ENCODE peak calls at places on chromosomes 13 and 19, in seven cellular contexts. One of them, this sample, is unnamed.

GRCh38 chr13:111045170-111045569 is 69.9 kb upstream of the ARHGEF7 start:
- DNase-seq in tibial artery: no peak
- DNase-seq in activated CD4-positive, alpha-beta T cell treated with anti-CD3 and anti-CD28 coated beads, Interleukin-2, amount 50 U/mL, for 1 hour: no peak
- DNase-seq in SK-N-DZ: no peak
- DNase-seq in tibial nerve: no peak
- DNase-seq in RWPE1: no peak
- DNase-seq in dorsolateral prefrontal cortex: no peak
- DNase-seq in this sample: no peak

GRCh38 chr13:111873676-111874178 is 193.2 kb upstream of the SOX1 start:
- DNase-seq in tibial artery: peak
- DNase-seq in activated CD4-positive, alpha-beta T cell treated with anti-CD3 and anti-CD28 coated beads, Interleukin-2, amount 50 U/mL, for 1 hour: no peak
- DNase-seq in SK-N-DZ: no peak
- DNase-seq in tibial nerve: no peak
- DNase-seq in RWPE1: no peak
- DNase-seq in dorsolateral prefrontal cortex: no peak
- DNase-seq in this sample: no peak

GRCh38 chr19:21432590-21432989 is 35.7 kb downstream of the ZNF493 start:
- DNase-seq in tibial artery: no peak
- DNase-seq in activated CD4-positive, alpha-beta T cell treated with anti-CD3 and anti-CD28 coated beads, Interleukin-2, amount 50 U/mL, for 1 hour: no peak
- DNase-seq in SK-N-DZ: no peak
- DNase-seq in tibial nerve: no peak
- DNase-seq in RWPE1: no peak
- DNase-seq in dorsolateral prefrontal cortex: no peak
- DNase-seq in this sample: no peak

GRCh38 chr19:17716309-17716929 is 2.9 kb upstream of the MAP1S start:
- DNase-seq in tibial artery: no peak
- DNase-seq in activated CD4-positive, alpha-beta T cell treated with anti-CD3 and anti-CD28 coated beads, Interleukin-2, amount 50 U/mL, for 1 hour: no peak
- DNase-seq in SK-N-DZ: no peak
- DNase-seq in tibial nerve: no peak
- DNase-seq in RWPE1: no peak
- DNase-seq in dorsolateral prefrontal cortex: no peak
- DNase-seq in this sample: no peak

GRCh38 chr19:55494172-55494761 is 6.0 kb downstream of the SSC5D start:
- DNase-seq in tibial artery: no peak
- DNase-seq in activated CD4-positive, alpha-beta T cell treated with anti-CD3 and anti-CD28 coated beads, Interleukin-2, amount 50 U/mL, for 1 hour: no peak
- DNase-seq in SK-N-DZ: no peak
- DNase-seq in tibial nerve: no peak
- DNase-seq in RWPE1: no peak
- DNase-seq in dorsolateral prefrontal cortex: no peak
- DNase-seq in this sample: no peak

GRCh38 chr13:49246850-49247721 is 639 bp upstream of the CDADC1 start:
- DNase-seq in tibial artery: no peak
- DNase-seq in activated CD4-positive, alpha-beta T cell treated with anti-CD3 and anti-CD28 coated beads, Interleukin-2, amount 50 U/mL, for 1 hour: no peak
- DNase-seq in SK-N-DZ: no peak
- DNase-seq in tibial nerve: no peak
- DNase-seq in RWPE1: no peak
- DNase-seq in dorsolateral prefrontal cortex: no peak
- DNase-seq in this sample: no peak

GRCh38 chr19:58217607-58218391 is 10.9 kb upstream of the ZNF544 start:
- DNase-seq in tibial artery: no peak
- DNase-seq in activated CD4-positive, alpha-beta T cell treated with anti-CD3 and anti-CD28 coated beads, Interleukin-2, amount 50 U/mL, for 1 hour: no peak
- DNase-seq in SK-N-DZ: no peak
- DNase-seq in tibial nerve: no peak
- DNase-seq in RWPE1: no peak
- DNase-seq in dorsolateral prefrontal cortex: no peak
- DNase-seq in this sample: no peak

GRCh38 chr19:19499272-19499995 is 15.9 kb downstream of the TSSK6 start:
- DNase-seq in tibial artery: no peak
- DNase-seq in activated CD4-positive, alpha-beta T cell treated with anti-CD3 and anti-CD28 coated beads, Interleukin-2, amount 50 U/mL, for 1 hour: no peak
- DNase-seq in SK-N-DZ: no peak
- DNase-seq in tibial nerve: no peak
- DNase-seq in RWPE1: no peak
- DNase-seq in dorsolateral prefrontal cortex: no peak
- DNase-seq in this sample: no peak

GRCh38 chr13:107275945-107276614 is 708.1 kb upstream of the ARGLU1 start:
- DNase-seq in tibial artery: no peak
- DNase-seq in activated CD4-positive, alpha-beta T cell treated with anti-CD3 and anti-CD28 coated beads, Interleukin-2, amount 50 U/mL, for 1 hour: no peak
- DNase-seq in SK-N-DZ: no peak
- DNase-seq in tibial nerve: no peak
- DNase-seq in RWPE1: peak
- DNase-seq in dorsolateral prefrontal cortex: no peak
- DNase-seq in this sample: no peak

GRCh38 chr13:97978661-97979450 is 25.4 kb downstream of the IPO5 start:
- DNase-seq in tibial artery: no peak
- DNase-seq in activated CD4-positive, alpha-beta T cell treated with anti-CD3 and anti-CD28 coated beads, Interleukin-2, amount 50 U/mL, for 1 hour: no peak
- DNase-seq in SK-N-DZ: no peak
- DNase-seq in tibial nerve: no peak
- DNase-seq in RWPE1: no peak
- DNase-seq in dorsolateral prefrontal cortex: no peak
- DNase-seq in this sample: no peak

GRCh38 chr19:19382118-19382517 is 23.4 kb upstream of the GATAD2A start:
- DNase-seq in tibial artery: no peak
- DNase-seq in activated CD4-positive, alpha-beta T cell treated with anti-CD3 and anti-CD28 coated beads, Interleukin-2, amount 50 U/mL, for 1 hour: no peak
- DNase-seq in SK-N-DZ: no peak
- DNase-seq in tibial nerve: no peak
- DNase-seq in RWPE1: no peak
- DNase-seq in dorsolateral prefrontal cortex: no peak
- DNase-seq in this sample: no peak

GRCh38 chr19:18668744-18669523 is 14.5 kb upstream of the CRTC1 start:
- DNase-seq in tibial artery: peak
- DNase-seq in activated CD4-positive, alpha-beta T cell treated with anti-CD3 and anti-CD28 coated beads, Interleukin-2, amount 50 U/mL, for 1 hour: no peak
- DNase-seq in SK-N-DZ: no peak
- DNase-seq in tibial nerve: no peak
- DNase-seq in RWPE1: no peak
- DNase-seq in dorsolateral prefrontal cortex: no peak
- DNase-seq in this sample: no peak

GRCh38 chr19:46461537-46461936 is 9.8 kb downstream of the PNMA8A start:
- DNase-seq in tibial artery: no peak
- DNase-seq in activated CD4-positive, alpha-beta T cell treated with anti-CD3 and anti-CD28 coated beads, Interleukin-2, amount 50 U/mL, for 1 hour: no peak
- DNase-seq in SK-N-DZ: no peak
- DNase-seq in tibial nerve: no peak
- DNase-seq in RWPE1: peak
- DNase-seq in dorsolateral prefrontal cortex: no peak
- DNase-seq in this sample: no peak

GRCh38 chr19:31408460-31409124 is 59.4 kb upstream of the TSHZ3 start:
- DNase-seq in tibial artery: no peak
- DNase-seq in activated CD4-positive, alpha-beta T cell treated with anti-CD3 and anti-CD28 coated beads, Interleukin-2, amount 50 U/mL, for 1 hour: no peak
- DNase-seq in SK-N-DZ: no peak
- DNase-seq in tibial nerve: no peak
- DNase-seq in RWPE1: peak
- DNase-seq in dorsolateral prefrontal cortex: no peak
- DNase-seq in this sample: peak

GRCh38 chr19:11597202-11598102 is at the start of gene ZNF627:
- DNase-seq in tibial artery: peak
- DNase-seq in activated CD4-positive, alpha-beta T cell treated with anti-CD3 and anti-CD28 coated beads, Interleukin-2, amount 50 U/mL, for 1 hour: peak
- DNase-seq in SK-N-DZ: peak
- DNase-seq in tibial nerve: peak
- DNase-seq in RWPE1: peak
- DNase-seq in dorsolateral prefrontal cortex: peak
- DNase-seq in this sample: peak

GRCh38 chr19:7783991-7784421 is 21.0 kb downstream of the CLEC4M start:
- DNase-seq in tibial artery: no peak
- DNase-seq in activated CD4-positive, alpha-beta T cell treated with anti-CD3 and anti-CD28 coated beads, Interleukin-2, amount 50 U/mL, for 1 hour: no peak
- DNase-seq in SK-N-DZ: no peak
- DNase-seq in tibial nerve: peak
- DNase-seq in RWPE1: peak
- DNase-seq in dorsolateral prefrontal cortex: peak
- DNase-seq in this sample: peak

GRCh38 chr19:5138606-5139594 is 170.0 kb downstream of the KDM4B start:
- DNase-seq in tibial artery: no peak
- DNase-seq in activated CD4-positive, alpha-beta T cell treated with anti-CD3 and anti-CD28 coated beads, Interleukin-2, amount 50 U/mL, for 1 hour: peak
- DNase-seq in SK-N-DZ: no peak
- DNase-seq in tibial nerve: peak
- DNase-seq in RWPE1: no peak
- DNase-seq in dorsolateral prefrontal cortex: no peak
- DNase-seq in this sample: peak

GRCh38 chr13:112783135-112783945 is 93.5 kb downstream of the ATP11A start:
- DNase-seq in tibial artery: no peak
- DNase-seq in activated CD4-positive, alpha-beta T cell treated with anti-CD3 and anti-CD28 coated beads, Interleukin-2, amount 50 U/mL, for 1 hour: no peak
- DNase-seq in SK-N-DZ: no peak
- DNase-seq in tibial nerve: peak
- DNase-seq in RWPE1: no peak
- DNase-seq in dorsolateral prefrontal cortex: no peak
- DNase-seq in this sample: no peak

GRCh38 chr19:49971991-49972401 is 11.0 kb upstream of the SIGLEC11 start:
- DNase-seq in tibial artery: no peak
- DNase-seq in activated CD4-positive, alpha-beta T cell treated with anti-CD3 and anti-CD28 coated beads, Interleukin-2, amount 50 U/mL, for 1 hour: no peak
- DNase-seq in SK-N-DZ: no peak
- DNase-seq in tibial nerve: no peak
- DNase-seq in RWPE1: no peak
- DNase-seq in dorsolateral prefrontal cortex: no peak
- DNase-seq in this sample: no peak

GRCh38 chr19:2365201-2365970 is 5.3 kb downstream of the TMPRSS9 start:
- DNase-seq in tibial artery: no peak
- DNase-seq in activated CD4-positive, alpha-beta T cell treated with anti-CD3 and anti-CD28 coated beads, Interleukin-2, amount 50 U/mL, for 1 hour: no peak
- DNase-seq in SK-N-DZ: peak
- DNase-seq in tibial nerve: no peak
- DNase-seq in RWPE1: no peak
- DNase-seq in dorsolateral prefrontal cortex: no peak
- DNase-seq in this sample: no peak

GRCh38 chr19:6754136-6754535 is 13.1 kb downstream of the SH2D3A start:
- DNase-seq in tibial artery: no peak
- DNase-seq in activated CD4-positive, alpha-beta T cell treated with anti-CD3 and anti-CD28 coated beads, Interleukin-2, amount 50 U/mL, for 1 hour: no peak
- DNase-seq in SK-N-DZ: no peak
- DNase-seq in tibial nerve: no peak
- DNase-seq in RWPE1: no peak
- DNase-seq in dorsolateral prefrontal cortex: no peak
- DNase-seq in this sample: no peak

GRCh38 chr19:29665826-29666633 is 769 bp downstream of the PLEKHF1 start:
- DNase-seq in tibial artery: peak
- DNase-seq in activated CD4-positive, alpha-beta T cell treated with anti-CD3 and anti-CD28 coated beads, Interleukin-2, amount 50 U/mL, for 1 hour: no peak
- DNase-seq in SK-N-DZ: no peak
- DNase-seq in tibial nerve: no peak
- DNase-seq in RWPE1: no peak
- DNase-seq in dorsolateral prefrontal cortex: no peak
- DNase-seq in this sample: no peak

This sample was measured in H54.